ENCODE peak calls at places on chromosomes 13 and 19, in seven cellular contexts. L, C, D, E, O, V and I are unnamed samples. For H3K4me1, the result is how much of the 10 kb centered on the place peaks cover.

GRCh38 chr19:18603255-18603957 is 3.2 kb downstream of the CRLF1 start:
- DNase-seq in O (peak), C (no peak), E (no peak), V (no peak), D (no peak), L (no peak), I (no peak)

GRCh38 chr13:49112782-49113525 is 107.2 kb upstream of the MLNR start:
- DNase-seq in D (no peak), L (no peak), V (no peak), C (no peak), O (peak), E (no peak), I (no peak)

GRCh38 chr19:35260694-35261304 is 8.0 kb upstream of the USF2 start:
- DNase-seq in D (peak), V (no peak), E (no peak), C (no peak), L (no peak), O (no peak), I (peak)

GRCh38 chr13:66618702-66619101 is 611.4 kb downstream of the PCDH9 start:
- DNase-seq in V (no peak), O (peak), L (peak), E (no peak), D (no peak), C (no peak), I (no peak)

GRCh38 chr19:35135389-35135909 is 590 bp upstream of the LGI4 start:
- DNase-seq in C (peak), L (peak), E (peak), D (peak), O (peak), V (peak), I (no peak)

GRCh38 chr13:86095351-86095750 is 296.1 kb upstream of the SLITRK6 start:
- DNase-seq in E (no peak), C (no peak), D (no peak), O (no peak), L (no peak), V (no peak), I (no peak)

GRCh38 chr19:19418548-19419260 is 13.2 kb downstream of the GATAD2A start:
- DNase-seq in D (no peak), E (no peak), V (no peak), O (no peak), L (no peak), C (no peak), I (no peak)

GRCh38 chr13:44795176-44795575 is 194.1 kb downstream of the NUFIP1 start:
- DNase-seq in O (no peak), E (no peak), D (no peak), L (no peak), V (no peak), C (no peak), I (no peak)

GRCh38 chr13:44719857-44720671 is 143.9 kb upstream of the TSC22D1 start:
- DNase-seq in C (no peak), V (no peak), D (no peak), L (no peak), E (no peak), O (no peak), I (no peak)

GRCh38 chr19:39498262-39499081 is at the start of gene DLL3:
- DNase-seq in O (peak), V (no peak), E (no peak), C (no peak), L (peak), D (no peak), I (no peak)

GRCh38 chr13:51444922-51445321 is 7.9 kb downstream of the INTS6 start:
- DNase-seq in E (no peak), C (no peak), V (no peak), D (no peak), L (no peak), O (no peak), I (no peak)

GRCh38 chr13:24274452-24274971 is 34.9 kb upstream of the C1QTNF9 start:
- DNase-seq in D (no peak), O (no peak), C (peak), V (peak), L (peak), E (no peak), I (no peak)

GRCh38 chr13:71624641-71625040 is 242.4 kb downstream of the DACH1 start:
- DNase-seq in C (no peak), O (peak), D (no peak), V (no peak), L (no peak), E (no peak), I (no peak)

GRCh38 chr19:3188627-3189596 is 3.2 kb downstream of the NCLN start:
- DNase-seq in C (peak), V (no peak), L (no peak), O (no peak), E (no peak), D (peak), I (no peak)

GRCh38 chr13:50015263-50015662 is at the start of gene KCNRG:
- DNase-seq in L (no peak), O (no peak), D (no peak), C (no peak), E (no peak), V (no peak), I (no peak)

GRCh38 chr13:97257800-97258799 is 36.0 kb downstream of the MBNL2 start:
- DNase-seq in C (no peak), D (no peak), O (peak), V (peak), E (peak), L (no peak), I (peak)
- H3K27ac ChIP-seq in C (peak), D (peak), O (no peak), V (peak), E (peak), L (no peak), I (peak)

GRCh38 chr13:21539687-21540086 is 64.3 kb downstream of the MICU2 start:
- DNase-seq in V (no peak), C (no peak), O (no peak), D (no peak), E (no peak), L (no peak), I (no peak)
- H3K4me1 ChIP-seq in V (half or more), C (under half), O (under half), D (under half), E (under half), L (under half), I (under half)

DNA sequence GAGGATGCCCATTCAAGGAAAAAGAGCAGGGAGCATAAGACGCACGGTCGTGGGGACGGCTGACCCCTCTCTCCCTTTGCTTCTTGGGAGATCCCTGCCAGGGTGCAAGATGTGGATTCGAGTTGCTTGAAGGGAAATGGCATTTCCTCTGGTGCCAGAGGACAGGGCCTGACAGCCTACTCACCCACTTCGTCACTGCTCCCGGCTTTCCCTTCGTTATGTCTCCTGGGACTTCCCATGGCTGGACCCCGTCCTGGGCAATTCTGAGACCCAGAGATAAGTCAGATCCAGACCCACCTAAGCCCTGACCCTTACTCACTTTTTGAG is 1.2 kb downstream of the TBC1D17 start:
- DNase-seq in C (peak), L (no peak), O (no peak), D (peak), V (no peak), E (peak), I (no peak)
- H3K27ac ChIP-seq in C (no peak), L (no peak), O (no peak), D (no peak), V (peak), E (peak), I (peak)

DNA sequence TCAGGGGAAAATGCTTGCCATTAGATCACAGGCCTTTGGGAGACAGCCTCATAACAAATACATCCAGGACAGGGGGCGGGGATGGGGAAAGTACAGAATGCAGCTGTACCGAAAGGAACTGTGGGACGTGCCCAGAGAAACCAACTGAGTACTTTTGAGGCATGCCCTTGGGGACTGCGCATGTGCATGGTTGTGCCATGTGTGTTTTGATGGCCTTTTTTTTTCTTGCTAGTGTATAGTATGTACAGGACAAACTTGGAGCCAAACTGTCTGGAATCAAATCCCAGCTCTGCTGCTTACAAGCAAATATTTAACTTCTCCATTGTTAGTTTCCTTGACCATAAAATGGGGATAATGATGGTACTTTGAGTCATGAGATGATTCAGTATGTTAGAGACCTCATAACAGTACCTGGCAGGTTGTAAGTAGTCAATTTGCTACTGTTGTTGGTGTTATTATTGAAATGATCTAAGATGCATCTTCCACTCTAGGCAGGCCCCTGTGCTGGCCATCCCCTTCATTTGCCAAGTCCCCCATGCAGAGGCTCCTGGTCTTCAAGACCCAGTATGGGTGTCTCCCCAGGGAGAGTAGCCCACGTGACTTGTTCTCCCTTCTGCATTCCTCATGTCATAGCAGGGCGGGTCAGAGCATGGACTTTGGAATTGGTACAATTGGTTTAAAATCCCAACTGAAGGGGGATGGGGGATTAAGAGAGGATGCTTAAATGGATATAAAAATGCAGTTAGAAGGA is 68.2 kb upstream of the NPAS1 start:
- DNase-seq in V (no peak), D (peak), C (no peak), L (no peak), O (no peak), E (no peak), I (no peak)
- H3K4me1 ChIP-seq in V (half or more), D (under half), C (under half), L (under half), O (under half), E (under half), I (half or more)

GRCh38 chr19:6452899-6453298 is 6.7 kb downstream of the SLC25A23 start:
- DNase-seq in C (no peak), O (no peak), E (no peak), V (no peak), L (no peak), D (no peak), I (no peak)

GRCh38 chr19:6451583-6452222 is 7.9 kb downstream of the SLC25A23 start:
- DNase-seq in C (no peak), O (no peak), D (no peak), E (no peak), L (no peak), V (no peak), I (no peak)

GRCh38 chr19:6453951-6454565 is 5.5 kb downstream of the SLC25A23 start:
- DNase-seq in L (peak), E (no peak), V (no peak), C (no peak), D (no peak), O (no peak), I (no peak)

GRCh38 chr19:6450166-6450565 is 9.4 kb downstream of the SLC25A23 start:
- DNase-seq in V (no peak), D (no peak), L (no peak), E (no peak), C (no peak), O (no peak), I (no peak)

DNA sequence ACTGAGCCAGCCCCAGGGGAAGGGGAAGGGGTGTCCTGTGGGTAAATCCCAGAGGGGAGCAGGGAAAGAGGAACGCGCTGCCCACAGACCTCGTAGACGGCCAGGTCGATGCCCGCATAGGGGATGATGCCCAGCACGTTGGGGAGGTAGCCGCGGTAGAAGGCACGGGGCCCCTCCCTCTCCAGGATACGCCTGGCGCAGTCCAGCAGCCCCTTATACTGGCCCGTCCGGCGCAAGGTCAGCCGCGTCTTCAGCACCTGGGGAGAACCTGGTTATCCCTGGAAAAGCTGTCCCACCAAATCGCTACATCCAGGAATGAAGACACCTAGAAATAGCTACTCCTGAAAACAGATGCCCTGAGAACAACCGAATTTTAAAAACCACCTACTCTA is 7.4 kb downstream of the SLC25A23 start:
- DNase-seq in V (no peak), O (no peak), L (no peak), D (no peak), E (no peak), C (no peak), I (no peak)
- H3K27ac ChIP-seq in V (no peak), O (no peak), L (no peak), D (no peak), E (no peak), C (no peak), I (no peak)

GRCh38 chr19:11379857-11380350 is 4.2 kb downstream of the EPOR start:
- DNase-seq in D (no peak), V (no peak), C (no peak), L (no peak), E (no peak), O (no peak), I (no peak)
- H3K4me1 ChIP-seq in D (under half), V (half or more), C (under half), L (half or more), E (under half), O (under half), I (half or more)

GRCh38 chr19:10603873-10604459 is 16.9 kb upstream of the AP1M2 start:
- DNase-seq in C (no peak), E (no peak), L (peak), D (no peak), V (no peak), O (peak), I (no peak)
- H3K27ac ChIP-seq in C (peak), E (peak), L (peak), D (peak), V (peak), O (no peak), I (peak)

DNA sequence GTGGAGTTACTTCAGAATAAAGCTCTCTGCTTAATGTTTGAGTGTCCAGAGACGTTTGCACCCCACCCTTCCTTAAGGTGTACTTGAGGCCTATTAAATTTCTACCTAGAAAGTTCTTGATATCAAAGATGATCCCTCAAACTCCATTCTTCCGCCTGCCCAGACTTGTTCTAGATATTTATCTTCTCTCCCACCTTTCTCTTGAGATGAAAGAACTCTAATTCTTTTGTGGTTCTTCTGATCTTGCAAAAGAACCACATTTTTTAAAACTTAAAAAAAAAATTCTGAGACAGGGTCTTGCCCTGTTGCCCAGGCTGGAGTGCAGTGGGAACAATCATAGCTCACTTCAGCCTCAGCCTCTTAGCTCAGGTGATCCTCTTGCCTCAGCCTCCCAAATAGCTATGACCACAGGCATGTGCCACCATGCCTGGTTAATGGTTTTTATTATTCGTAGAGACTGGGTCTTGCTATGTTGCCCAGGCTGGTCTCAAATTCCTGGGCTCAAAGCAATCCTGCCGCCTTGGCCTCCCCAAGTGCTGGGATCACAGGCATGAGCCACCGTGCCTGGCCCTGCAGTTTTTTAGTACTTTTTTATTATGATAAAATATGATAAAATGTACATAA is 94.3 kb downstream of the SIPA1L3 start:
- DNase-seq in E (no peak), L (no peak), C (no peak), O (no peak), D (no peak), V (no peak), I (no peak)
- H3K4me1 ChIP-seq in E (under half), L (under half), C (under half), O (under half), D (under half), V (half or more), I (half or more)